ENCODE peak calls at places on chromosomes 11 and 22, in ten cellular contexts. X is fibroblast of the aortic adventitia, G is transverse colon, H is gastrocnemius medialis, O is nephron progenitor cell, B is neural crest cell, I is progenitor cell of endocrine pancreas, V is heart left ventricle, Q is pancreas, Z is A549. C is an unnamed sample.

GRCh38 chr11:43835104-43835503 is 45.5 kb upstream of the ALKBH3 start:
- DNase-seq in X (no peak), G (no peak), H (no peak), O (no peak), B (no peak), I (no peak), V (no peak), Q (no peak), Z (no peak), C (no peak)

GRCh38 chr11:32830796-32831195 is 1.1 kb downstream of the PRRG4 start:
- DNase-seq in X (no peak), G (no peak), H (no peak), O (no peak), B (no peak), I (no peak), V (no peak), Q (no peak), Z (no peak), C (no peak)

GRCh38 chr11:13380731-13381130 is 82.3 kb downstream of the BTBD10 start:
- DNase-seq in X (no peak), G (no peak), H (no peak), O (no peak), B (no peak), I (no peak), V (no peak), Q (no peak), Z (no peak), C (no peak)

GRCh38 chr11:30426781-30427180 is 103.9 kb downstream of the ARL14EP start:
- DNase-seq in X (no peak), G (no peak), H (no peak), O (no peak), B (no peak), I (no peak), V (no peak), Q (no peak), Z (no peak), C (no peak)

GRCh38 chr11:44258190-44258489 is 51.8 kb downstream of the ALX4 start:
- DNase-seq in X (no peak), G (no peak), H (no peak), O (no peak), B (no peak), I (no peak), V (no peak), Q (no peak), Z (no peak), C (no peak)

GRCh38 chr11:63663809-63664208 is 7.4 kb downstream of the ATL3 start:
- DNase-seq in X (peak), G (no peak), H (no peak), O (no peak), B (no peak), I (no peak), V (no peak), Q (no peak), Z (no peak), C (no peak)

GRCh38 chr22:39514373-39514973 is 5.9 kb upstream of the ATF4 start:
- DNase-seq in X (peak), G (peak), H (no peak), O (peak), B (peak), I (no peak), V (no peak), Q (no peak), Z (peak), C (peak)

GRCh38 chr11:93000511-93001476 is 31.3 kb downstream of the MTNR1B start:
- DNase-seq in X (peak), G (no peak), H (no peak), O (no peak), B (no peak), I (no peak), V (no peak), Q (no peak), Z (peak), C (no peak)

GRCh38 chr11:46437106-46437689 is 45.6 kb upstream of the CHRM4 start:
- DNase-seq in X (peak), G (no peak), H (no peak), O (no peak), B (no peak), I (no peak), V (no peak), Q (no peak), Z (no peak), C (no peak)

GRCh38 chr22:43118024-43118849 is 7.7 kb downstream of the BIK start:
- DNase-seq in X (no peak), G (peak), H (no peak), O (peak), B (no peak), I (no peak), V (no peak), Q (no peak), Z (no peak), C (no peak)

GRCh38 chr22:47600281-47600680 is 837.8 kb downstream of the TBC1D22A start:
- DNase-seq in X (no peak), G (no peak), H (no peak), O (no peak), B (no peak), I (no peak), V (no peak), Q (no peak), Z (no peak), C (no peak)

GRCh38 chr11:18191376-18191775 is 18.7 kb downstream of the MRGPRX4 start:
- DNase-seq in X (peak), G (no peak), H (no peak), O (no peak), B (no peak), I (no peak), V (no peak), Q (no peak), Z (no peak), C (no peak)

GRCh38 chr22:33000342-33001280 is 57.6 kb downstream of the SYN3 start:
- DNase-seq in X (peak), G (peak), H (peak), O (peak), B (peak), I (peak), V (peak), Q (peak), Z (peak), C (peak)

GRCh38 chr11:84465040-84465439 is 1162.1 kb downstream of the DLG2 start:
- DNase-seq in X (no peak), G (no peak), H (no peak), O (no peak), B (no peak), I (no peak), V (no peak), Q (no peak), Z (no peak), C (no peak)

GRCh38 chr11:58788355-58789023 is 56.0 kb downstream of the GLYATL2 start:
- DNase-seq in X (peak), G (peak), H (no peak), O (peak), B (peak), I (no peak), V (no peak), Q (peak), Z (peak), C (peak)

GRCh38 chr11:75781296-75781695 is 12.7 kb downstream of the DGAT2 start:
- DNase-seq in X (no peak), G (no peak), H (no peak), O (no peak), B (no peak), I (no peak), V (no peak), Q (no peak), Z (no peak), C (no peak)

GRCh38 chr11:66904981-66905521 is 48.2 kb downstream of the LRFN4 start:
- DNase-seq in X (no peak), G (no peak), H (no peak), O (no peak), B (no peak), I (no peak), V (no peak), Q (no peak), Z (no peak), C (no peak)

GRCh38 chr11:46107780-46108179 is 13.5 kb downstream of the PHF21A start:
- DNase-seq in X (no peak), G (no peak), H (no peak), O (no peak), B (no peak), I (no peak), V (no peak), Q (no peak), Z (no peak), C (no peak)

GRCh38 chr11:121451178-121451981 is 734 bp upstream of the SORL1 start:
- DNase-seq in X (no peak), G (peak), H (no peak), O (no peak), B (no peak), I (no peak), V (no peak), Q (no peak), Z (no peak), C (no peak)

GRCh38 chr11:133903875-133904817 is 52.6 kb downstream of the IGSF9B start:
- DNase-seq in X (no peak), G (no peak), H (peak), O (no peak), B (no peak), I (no peak), V (no peak), Q (no peak), Z (no peak), C (no peak)

GRCh38 chr11:1345752-1346513 is 36.5 kb upstream of the TOLLIP start:
- DNase-seq in X (no peak), G (no peak), H (peak), O (no peak), B (no peak), I (no peak), V (no peak), Q (no peak), Z (no peak), C (peak)

GRCh38 chr11:405323-405975 is 9.3 kb downstream of the SIGIRR start:
- DNase-seq in X (peak), G (no peak), H (no peak), O (no peak), B (no peak), I (no peak), V (peak), Q (peak), Z (no peak), C (no peak)

GRCh38 chr22:42202669-42203068 is 67.8 kb downstream of the TCF20 start:
- DNase-seq in X (no peak), G (no peak), H (no peak), O (no peak), B (no peak), I (no peak), V (no peak), Q (no peak), Z (no peak), C (no peak)

GRCh38 chr11:71305451-71306125 is 53.2 kb upstream of the SHANK2 start:
- DNase-seq in X (no peak), G (no peak), H (no peak), O (no peak), B (no peak), I (no peak), V (no peak), Q (no peak), Z (no peak), C (peak)

GRCh38 chr11:69708731-69709401 is 5.0 kb upstream of the FGF19 start:
- DNase-seq in X (no peak), G (no peak), H (no peak), O (no peak), B (no peak), I (no peak), V (no peak), Q (no peak), Z (no peak), C (peak)

GRCh38 chr22:29580200-29580810 is 608 bp downstream of the NIPSNAP1 start:
- DNase-seq in X (no peak), G (peak), H (no peak), O (no peak), B (no peak), I (peak), V (no peak), Q (peak), Z (no peak), C (peak)

GRCh38 chr11:118838905-118839553 is 44.7 kb upstream of the CXCR5 start:
- DNase-seq in X (no peak), G (no peak), H (no peak), O (no peak), B (no peak), I (no peak), V (no peak), Q (no peak), Z (no peak), C (no peak)

GRCh38 chr11:117781650-117782049 is 15.4 kb downstream of the DSCAML1 start:
- DNase-seq in X (no peak), G (no peak), H (no peak), O (no peak), B (no peak), I (no peak), V (no peak), Q (no peak), Z (no peak), C (no peak)

GRCh38 chr22:41976961-41977566 is 7.8 kb downstream of the SEPTIN3 start:
- DNase-seq in X (no peak), G (no peak), H (no peak), O (peak), B (no peak), I (no peak), V (no peak), Q (no peak), Z (no peak), C (no peak)

GRCh38 chr22:19927696-19928095 is 13.9 kb upstream of the COMT start:
- DNase-seq in X (no peak), G (no peak), H (no peak), O (no peak), B (no peak), I (no peak), V (no peak), Q (no peak), Z (no peak), C (no peak)

DNA sequence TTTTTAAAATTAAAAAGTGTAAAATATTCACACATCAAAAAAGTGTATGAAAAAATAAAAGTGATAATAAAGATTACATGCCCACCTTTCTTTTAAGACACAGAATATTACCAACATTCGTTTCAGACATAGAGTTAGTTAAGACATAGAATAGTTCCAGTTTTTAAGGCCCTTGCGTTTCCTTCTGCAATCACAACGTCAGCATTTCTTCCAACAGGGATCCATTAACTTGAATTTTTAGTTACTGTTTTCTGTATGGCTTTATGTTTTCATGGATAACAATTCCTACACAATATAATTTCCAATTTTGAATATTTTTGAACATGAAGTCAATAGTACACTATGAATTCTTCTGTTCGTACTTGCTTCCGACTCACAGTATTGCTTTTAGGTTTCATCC is 170.8 kb upstream of the C11orf87 start:
- DNase-seq in X (no peak), G (no peak), H (no peak), O (no peak), B (no peak), I (no peak), V (no peak), Q (no peak), Z (no peak), C (no peak)
- TF ChIP-seq CTCF in X (no peak), G (no peak), H (no peak), O (no peak), B (no peak), I (no peak), V (no peak), Q (no peak), Z (no peak), C (no peak)

GRCh38 chr22:27405672-27406388 is 395.7 kb downstream of the MN1 start:
- DNase-seq in X (peak), G (peak), H (peak), O (peak), B (peak), I (peak), V (peak), Q (peak), Z (peak), C (peak)
- TF ChIP-seq CTCF in X (peak), G (peak), H (peak), O (peak), B (peak), I (peak), V (peak), Q (peak), Z (peak), C (peak)

GRCh38 chr22:37202001-37202555 is 10.2 kb downstream of the SSTR3 start:
- DNase-seq in X (no peak), G (no peak), H (no peak), O (no peak), B (no peak), I (no peak), V (no peak), Q (no peak), Z (no peak), C (no peak)
- TF ChIP-seq CTCF in X (no peak), G (no peak), H (no peak), O (no peak), B (no peak), I (no peak), V (no peak), Q (no peak), Z (no peak), C (no peak)

DNA sequence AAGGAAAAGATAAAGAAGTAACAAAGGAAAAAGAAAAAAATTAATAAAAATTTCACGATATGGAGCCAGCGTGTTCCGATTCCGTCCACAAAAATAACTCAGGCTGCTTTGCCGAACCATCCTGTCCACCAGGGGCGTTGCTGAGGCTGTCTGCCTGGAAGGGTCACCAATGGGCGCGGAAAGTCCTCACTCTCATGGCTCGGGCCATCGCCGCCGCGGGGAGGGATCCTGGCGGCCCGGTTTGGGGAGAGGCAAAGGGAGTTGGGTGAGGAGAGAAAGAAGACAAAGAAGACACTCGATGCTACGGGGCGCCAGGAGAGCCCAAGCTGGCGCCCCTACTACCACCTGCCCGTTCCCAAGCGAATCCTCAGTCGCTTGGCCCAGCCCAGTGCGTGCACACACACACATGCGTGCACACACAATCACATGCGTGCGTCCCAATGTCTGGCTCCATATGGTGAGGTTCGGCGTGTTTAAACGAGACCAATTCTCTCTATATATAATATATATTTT is 5.6 kb upstream of the PYGM start:
- DNase-seq in X (no peak), G (no peak), H (peak), O (peak), B (no peak), I (no peak), V (no peak), Q (peak), Z (no peak), C (peak)
- TF ChIP-seq CTCF in X (peak), G (no peak), H (peak), O (peak), B (peak), I (peak), V (no peak), Q (no peak), Z (no peak), C (peak)

C was measured in H9.